ENCODE peak calls at places on chromosomes 12 and 14, in eight cellular contexts. O is endothelial cell; T is fibroblast of villous mesenchyme; L is tibial nerve; Z is astrocyte of the spinal cord; C is GM10248; J is mesothelial cell of epicardium; M is CD4-positive, alpha-beta T cell. B is an unnamed sample.

GRCh38 chr14:58298880-58299664 is 717 bp downstream of the ARID4A start:
- DNase-seq in J (no peak), T (peak; percentile 7), O (peak; percentile 36), Z (no peak), C (peak; percentile 62), L (no peak), M (peak; percentile 15), B (peak; percentile 64)

GRCh38 chr12:54280401-54281260 is at the start of gene HNRNPA1:
- DNase-seq in C (peak; percentile 92), M (peak; percentile 86), Z (peak; percentile 100), T (peak; percentile 100), L (peak; percentile 94), O (peak; percentile 89), J (peak; percentile 88), B (peak; percentile 91)

GRCh38 chr14:97878727-97879126 is 1081.5 kb downstream of the VRK1 start:
- DNase-seq in C (no peak), J (no peak), Z (peak; percentile 3), T (no peak), O (no peak), L (no peak), M (no peak), B (no peak)

GRCh38 chr12:31008241-31008711 is 65.4 kb upstream of the DDX11 start:
- DNase-seq in T (no peak), J (no peak), M (no peak), L (no peak), O (no peak), C (no peak), Z (no peak), B (no peak)

GRCh38 chr14:56539862-56540261 is 39.7 kb upstream of the TMEM260 start:
- DNase-seq in J (no peak), Z (no peak), L (no peak), O (no peak), T (no peak), C (no peak), M (no peak), B (no peak)

GRCh38 chr14:91154851-91155625 is 41.2 kb downstream of the DGLUCY start:
- DNase-seq in J (no peak), M (no peak), Z (peak; percentile 63), C (no peak), T (peak; percentile 93), O (no peak), L (no peak), B (no peak)

GRCh38 chr14:56004807-56005579 is 113.2 kb upstream of the PELI2 start:
- DNase-seq in T (peak; percentile 85), J (no peak), Z (peak; percentile 85), L (no peak), M (no peak), C (peak; percentile 35), O (no peak), B (peak; percentile 24)

GRCh38 chr12:103529306-103529705 is 33.5 kb upstream of the C12orf42 start:
- DNase-seq in Z (no peak), T (no peak), O (no peak), M (no peak), J (no peak), L (no peak), C (no peak), B (no peak)

GRCh38 chr12:52044284-52044983 is 6.8 kb upstream of the NR4A1 start:
- DNase-seq in C (no peak), O (no peak), L (peak; percentile 75), T (peak; percentile 83), Z (peak; percentile 59), J (no peak), M (no peak), B (no peak)

GRCh38 chr14:24439830-24440605 is 2.6 kb downstream of the SDR39U1 start:
- DNase-seq in M (no peak), T (no peak), C (no peak), L (no peak), Z (no peak), J (no peak), O (no peak), B (no peak)

GRCh38 chr14:66056926-66057552 is 429.1 kb upstream of the CCDC196 start:
- DNase-seq in L (no peak), Z (no peak), O (no peak), C (no peak), T (no peak), M (no peak), J (no peak), B (no peak)

GRCh38 chr12:49058366-49059062 is 2.1 kb downstream of the KMT2D start:
- DNase-seq in M (no peak), Z (no peak), L (no peak), C (no peak), T (no peak), J (no peak), O (no peak), B (no peak)

GRCh38 chr12:49059063-49059384 is 1.6 kb downstream of the KMT2D start:
- DNase-seq in O (no peak), Z (no peak), C (no peak), L (no peak), J (no peak), T (no peak), M (no peak), B (no peak)

GRCh38 chr12:49059385-49060232 is 985 bp downstream of the KMT2D start:
- DNase-seq in O (peak; percentile 59), L (no peak), T (peak; percentile 36), J (no peak), M (peak; percentile 9), Z (no peak), C (no peak), B (peak; percentile 68)

GRCh38 chr12:49061157-49061650 is 610 bp upstream of the KMT2D start:
- DNase-seq in J (no peak), O (no peak), C (no peak), T (no peak), Z (no peak), M (no peak), L (no peak), B (no peak)

DNA sequence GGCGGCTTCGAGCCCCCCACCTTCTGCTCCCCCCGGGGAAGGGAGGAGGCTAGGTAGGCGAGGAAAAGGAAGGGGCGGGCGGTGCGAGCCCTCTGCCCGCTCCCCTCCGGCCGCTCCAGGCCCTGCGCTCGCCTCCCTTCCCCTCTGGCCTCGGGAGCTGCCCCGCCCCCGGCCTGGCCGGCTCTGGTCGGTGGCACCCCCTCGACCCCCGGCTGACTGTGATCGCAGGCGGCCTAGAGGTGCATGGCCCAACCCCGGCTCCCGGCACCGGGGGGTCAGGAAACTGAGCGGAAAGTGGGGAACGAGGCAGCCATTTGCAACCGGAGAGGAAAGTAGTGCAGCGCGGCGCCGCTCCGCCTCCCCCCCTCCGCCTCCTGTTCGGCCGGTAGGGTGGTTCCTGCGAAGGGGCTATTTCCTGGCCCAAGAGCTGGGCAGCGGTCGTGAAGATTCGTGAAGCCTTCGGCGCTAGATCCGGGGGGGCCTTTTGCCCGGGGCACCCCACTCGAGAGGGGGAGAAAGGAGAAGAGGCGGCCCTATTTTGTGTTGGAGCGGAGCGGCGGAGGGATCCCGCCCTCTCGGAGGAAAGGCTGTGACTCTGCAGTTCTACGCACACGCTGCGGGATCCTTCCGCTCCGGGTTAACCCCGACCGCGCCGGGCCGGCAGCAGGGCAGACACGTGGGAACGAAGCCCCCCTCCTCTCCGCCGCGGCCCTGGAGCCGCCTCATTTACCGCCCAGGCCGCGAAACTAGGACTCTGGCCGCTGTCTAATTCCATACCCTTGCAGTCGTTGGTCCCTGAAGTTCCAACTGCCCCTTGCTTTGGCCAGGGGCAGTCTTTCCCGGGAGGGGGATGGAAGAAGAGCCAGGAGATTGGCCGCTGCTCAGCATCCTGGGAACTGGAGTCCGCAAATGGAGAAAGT is at the start of gene KMT2D:
- DNase-seq in Z (peak; percentile 97), J (peak; percentile 90), O (peak; percentile 89), L (peak; percentile 79), M (peak; percentile 85), T (peak; percentile 97), C (peak; percentile 92), B (peak; percentile 95)
- TF ChIP-seq CTCF in Z (peak; percentile 26), J (no peak), O (no peak), L (peak; percentile 9), M (no peak), T (peak; percentile 30), C (no peak), B (no peak)

GRCh38 chr12:121494093-121494787 is 86.6 kb downstream of the KDM2B start:
- DNase-seq in M (peak; percentile 58), C (peak; percentile 67), O (peak; percentile 64), L (peak; percentile 25), J (no peak), T (peak; percentile 36), Z (no peak), B (peak; percentile 66)
- TF ChIP-seq CTCF in M (peak; percentile 79), C (peak; percentile 81), O (peak; percentile 94), L (peak; percentile 74), J (peak; percentile 82), T (peak; percentile 93), Z (peak; percentile 97), B (peak; percentile 81)

DNA sequence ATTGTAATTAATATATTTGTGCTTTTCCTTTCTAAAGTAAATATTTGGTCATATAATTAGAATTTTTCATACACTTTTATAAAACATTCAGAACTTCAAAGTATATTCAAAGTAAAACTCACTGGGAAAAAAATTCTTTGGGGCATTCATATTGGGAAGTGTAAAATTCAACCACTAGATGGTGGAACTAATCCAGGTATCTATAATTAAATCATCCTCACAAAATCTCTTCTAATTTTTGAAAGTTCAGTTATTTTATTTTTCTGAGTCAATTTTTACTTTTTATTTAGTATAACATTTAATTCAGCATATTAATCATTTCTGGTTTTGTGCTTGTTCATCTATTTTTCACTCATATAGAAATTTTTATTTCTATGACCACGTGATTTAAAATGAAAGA is 81.0 kb downstream of the NTS start:
- DNase-seq in L (no peak), Z (peak; percentile 18), C (no peak), J (no peak), M (no peak), O (no peak), T (peak; percentile 10), B (no peak)
- TF ChIP-seq CTCF in L (no peak), Z (peak; percentile 4), C (no peak), J (peak; percentile 63), M (no peak), O (peak; percentile 67), T (peak; percentile 21), B (no peak)

GRCh38 chr14:89955022-89955414 is 488 bp upstream of the EFCAB11 start:
- DNase-seq in Z (no peak), C (no peak), J (no peak), M (no peak), L (no peak), O (no peak), T (no peak), B (no peak)

GRCh38 chr14:89954045-89955021 is at the start of gene EFCAB11:
- DNase-seq in Z (peak; percentile 99), O (peak; percentile 92), J (peak; percentile 90), M (peak; percentile 88), L (peak; percentile 92), C (peak; percentile 93), T (peak; percentile 98), B (peak; percentile 92)

GRCh38 chr14:89956294-89957009 is 725 bp downstream of the TDP1 start:
- DNase-seq in M (peak; percentile 56), L (no peak), T (peak; percentile 82), C (peak; percentile 71), O (peak; percentile 39), J (no peak), Z (peak; percentile 90), B (peak; percentile 69)

GRCh38 chr14:89953602-89954001 is 928 bp downstream of the EFCAB11 start:
- DNase-seq in C (no peak), J (no peak), T (no peak), L (no peak), M (no peak), Z (no peak), O (no peak), B (no peak)

GRCh38 chr14:89955418-89956293 is at the start of gene TDP1:
- DNase-seq in C (peak; percentile 95), J (peak; percentile 97), T (peak; percentile 96), Z (peak; percentile 97), O (peak; percentile 98), L (peak; percentile 85), M (peak; percentile 95), B (peak; percentile 96)
- TF ChIP-seq CTCF in C (no peak), J (no peak), T (no peak), Z (no peak), O (no peak), L (no peak), M (no peak), B (no peak)

B was measured in GM13977.